ENCODE peak calls at places on chromosomes 1 and 21, in ten cellular contexts. N, H, V, P, O, C, I, Z, A and W are unnamed samples.

GRCh38 chr1:206703647-206704046 is 18.9 kb downstream of the MAPKAPK2 start:
- DNase-seq in N (no peak), H (peak; percentile 55), V (no peak), P (no peak), O (no peak), C (no peak), I (no peak), Z (no peak), A (no peak), W (no peak)

GRCh38 chr1:181043025-181043880 is 9.5 kb downstream of the MR1 start:
- DNase-seq in N (peak; percentile 74), H (peak; percentile 54), V (no peak), P (no peak), O (no peak), C (no peak), I (no peak), Z (no peak), A (peak; percentile 45), W (no peak)

GRCh38 chr1:98103617-98104284 is 182.9 kb upstream of the DPYD start:
- DNase-seq in N (no peak), H (no peak), V (no peak), P (no peak), O (no peak), C (no peak), I (no peak), Z (no peak), A (no peak), W (no peak)

GRCh38 chr1:183734600-183735036 is 70.3 kb upstream of the RGL1 start:
- DNase-seq in N (no peak), H (no peak), V (peak; percentile 14), P (peak; percentile 36), O (no peak), C (peak; percentile 16), I (no peak), Z (peak; percentile 26), A (peak; percentile 20), W (peak; percentile 44)

GRCh38 chr1:186420923-186421322 is 40.0 kb downstream of the PDC start:
- DNase-seq in N (no peak), H (no peak), V (no peak), P (no peak), O (peak; percentile 21), C (no peak), I (no peak), Z (no peak), A (no peak), W (peak; percentile 11)

GRCh38 chr1:182833271-182833670 is 5.9 kb upstream of the DHX9 start:
- DNase-seq in N (no peak), H (no peak), V (no peak), P (no peak), O (no peak), C (no peak), I (no peak), Z (no peak), A (no peak), W (no peak)

GRCh38 chr1:67647036-67647798 is 37.8 kb upstream of the GADD45A start:
- DNase-seq in N (no peak), H (no peak), V (no peak), P (peak; percentile 69), O (no peak), C (no peak), I (no peak), Z (peak; percentile 26), A (peak; percentile 56), W (no peak)

GRCh38 chr1:35319988-35320713 is 51.6 kb downstream of the ZMYM4 start:
- DNase-seq in N (no peak), H (no peak), V (no peak), P (no peak), O (no peak), C (no peak), I (no peak), Z (peak; percentile 16), A (peak; percentile 59), W (no peak)

GRCh38 chr1:228756457-228756856 is 21.2 kb downstream of the RHOU start:
- DNase-seq in N (no peak), H (no peak), V (no peak), P (no peak), O (no peak), C (no peak), I (no peak), Z (no peak), A (no peak), W (no peak)

GRCh38 chr1:7975212-7975865 is 13.8 kb downstream of the PARK7 start:
- DNase-seq in N (peak; percentile 76), H (peak; percentile 81), V (peak; percentile 36), P (peak; percentile 83), O (peak; percentile 61), C (peak; percentile 62), I (no peak), Z (peak; percentile 69), A (peak; percentile 77), W (no peak)

GRCh38 chr21:29235714-29236197 is 63.0 kb upstream of the BACH1 start:
- DNase-seq in N (no peak), H (no peak), V (no peak), P (no peak), O (no peak), C (no peak), I (no peak), Z (no peak), A (no peak), W (no peak)

GRCh38 chr1:184039126-184039525 is 1.6 kb upstream of the COLGALT2 start:
- DNase-seq in N (no peak), H (no peak), V (no peak), P (no peak), O (no peak), C (no peak), I (no peak), Z (no peak), A (no peak), W (no peak)

GRCh38 chr1:116531917-116532316 is 38.9 kb downstream of the CD58 start:
- DNase-seq in N (no peak), H (no peak), V (no peak), P (no peak), O (no peak), C (no peak), I (no peak), Z (no peak), A (no peak), W (no peak)

GRCh38 chr1:10387611-10388386 is 11.1 kb upstream of the PGD start:
- DNase-seq in N (no peak), H (no peak), V (no peak), P (no peak), O (no peak), C (peak; percentile 30), I (no peak), Z (peak; percentile 10), A (peak; percentile 13), W (no peak)

GRCh38 chr1:175591083-175591743 is 152.2 kb downstream of the TNR start:
- DNase-seq in N (no peak), H (no peak), V (no peak), P (peak; percentile 39), O (no peak), C (no peak), I (no peak), Z (no peak), A (peak; percentile 9), W (no peak)

GRCh38 chr1:203287896-203288295 is 17.4 kb upstream of the BTG2 start:
- DNase-seq in N (no peak), H (no peak), V (no peak), P (no peak), O (no peak), C (no peak), I (no peak), Z (no peak), A (no peak), W (no peak)

GRCh38 chr1:93715529-93716126 is 34.0 kb upstream of the BCAR3 start:
- DNase-seq in N (no peak), H (no peak), V (no peak), P (peak; percentile 49), O (no peak), C (no peak), I (no peak), Z (no peak), A (no peak), W (no peak)

GRCh38 chr1:153533689-153534201 is 2.0 kb downstream of the S100A6 start:
- DNase-seq in N (peak; percentile 39), H (peak; percentile 79), V (peak; percentile 43), P (no peak), O (peak; percentile 88), C (peak; percentile 74), I (peak; percentile 70), Z (peak; percentile 93), A (no peak), W (peak; percentile 63)
- H3K4me3 ChIP-seq in N (peak overlapping the region; percentile 64), H (peak overlapping the region; percentile 74), V (peak overlapping the region; percentile 67), P (no peak overlapping the region), O (peak overlapping the region; percentile 81), C (peak overlapping the region; percentile 77), I (peak overlapping the region; percentile 15), Z (peak overlapping the region; percentile 90), A (no peak overlapping the region), W (peak overlapping the region; percentile 63)

DNA sequence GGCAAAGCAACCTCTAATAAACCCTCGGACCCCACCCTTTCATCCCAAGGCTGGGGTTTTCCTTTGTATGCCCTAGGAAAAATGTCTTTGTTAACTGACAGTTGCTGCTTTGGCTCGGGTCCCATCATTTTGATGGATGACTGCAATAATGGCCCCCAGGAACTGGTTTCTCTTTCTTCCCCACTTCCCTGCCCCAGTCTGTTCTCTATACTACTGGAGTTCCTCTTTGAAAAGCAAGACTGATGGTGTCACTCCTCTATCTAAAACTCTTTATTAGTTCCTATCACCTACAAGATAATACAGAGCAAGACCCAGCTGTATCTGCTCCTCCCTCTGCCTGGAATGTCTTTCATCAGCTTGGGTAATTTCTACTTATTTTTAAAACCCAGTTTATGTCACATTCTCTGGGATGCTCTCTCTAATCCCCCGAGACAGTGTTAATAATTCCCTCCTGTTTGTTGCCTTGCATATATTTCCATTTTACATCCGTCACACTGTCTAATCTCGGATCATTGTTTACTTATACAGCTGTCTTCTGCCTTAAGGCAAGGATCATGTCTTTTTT is 16.2 kb downstream of the SLAMF1 start:
- DNase-seq in N (no peak), H (no peak), V (no peak), P (no peak), O (no peak), C (no peak), I (no peak), Z (no peak), A (no peak), W (no peak)
- H3K4me3 ChIP-seq in N (no peak overlapping the region), H (no peak overlapping the region), V (no peak overlapping the region), P (no peak overlapping the region), O (no peak overlapping the region), C (no peak overlapping the region), I (no peak overlapping the region), Z (no peak overlapping the region), A (no peak overlapping the region), W (no peak overlapping the region)

DNA sequence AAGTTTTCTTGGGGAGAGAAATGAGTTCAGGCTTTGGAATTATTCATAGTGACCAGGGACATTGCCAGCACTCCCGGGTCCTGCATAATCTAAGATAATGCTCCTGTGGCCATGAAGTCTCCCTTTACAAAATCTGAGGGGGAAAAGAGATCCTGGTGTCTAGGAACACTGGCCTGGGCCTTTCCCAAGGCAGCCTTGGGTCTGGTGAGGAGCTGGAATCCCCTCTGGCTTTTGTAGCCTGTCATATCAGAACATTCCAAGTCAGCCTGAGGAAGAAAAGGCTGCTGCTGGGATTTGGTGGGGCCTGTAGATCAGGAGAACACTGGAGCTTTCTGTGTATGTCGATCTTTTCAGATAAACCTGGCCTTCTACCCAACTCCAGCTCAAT is 1.6 kb upstream of the ARID1A start:
- DNase-seq in N (no peak), H (no peak), V (no peak), P (peak; percentile 62), O (no peak), C (no peak), I (no peak), Z (no peak), A (peak; percentile 13), W (no peak)
- H3K4me3 ChIP-seq in N (peak overlapping the region; percentile 91), H (no peak overlapping the region), V (no peak overlapping the region), P (peak overlapping the region; percentile 37), O (no peak overlapping the region), C (peak overlapping the region; percentile 89), I (no peak overlapping the region), Z (peak overlapping the region; percentile 61), A (no peak overlapping the region), W (no peak overlapping the region)

GRCh38 chr1:240575976-240576666 is 35.8 kb downstream of the GREM2 start:
- DNase-seq in N (no peak), H (no peak), V (no peak), P (no peak), O (no peak), C (no peak), I (no peak), Z (peak; percentile 17), A (no peak), W (no peak)
- H3K4me3 ChIP-seq in N (no peak overlapping the region), H (no peak overlapping the region), V (peak overlapping the region; percentile 2), P (no peak overlapping the region), O (no peak overlapping the region), C (peak overlapping the region; percentile 20), I (no peak overlapping the region), Z (peak overlapping the region; percentile 30), A (no peak overlapping the region), W (no peak overlapping the region)